ENCODE peak calls at places on chromosome 22, in five cellular contexts. T is effector memory CD4-positive, alpha-beta T cell; X is Peyer's patch; H is right cardiac atrium; G is left ventricle myocardium inferior. S is an unnamed sample.

GRCh38 chr22:44698531-44699421 is 3.2 kb upstream of the PRR5 start:
- DNase-seq in H (peak), G (no peak), X (no peak), T (no peak), S (no peak)

GRCh38 chr22:43172191-43172590 is 14.7 kb downstream of the TTLL12 start:
- DNase-seq in T (no peak), X (no peak), G (no peak), H (peak), S (no peak)

GRCh38 chr22:31818481-31819392 is 64.9 kb downstream of the DEPDC5 start:
- DNase-seq in H (no peak), T (no peak), X (no peak), G (no peak), S (no peak)

GRCh38 chr22:48210812-48211211 is 1448.4 kb downstream of the TBC1D22A start:
- DNase-seq in G (no peak), T (no peak), X (peak), H (no peak), S (no peak)

GRCh38 chr22:42697542-42698013 is 23.1 kb downstream of the A4GALT start:
- DNase-seq in X (peak), G (peak), H (peak), T (no peak), S (no peak)

GRCh38 chr22:21594865-21595452 is 27.4 kb downstream of the UBE2L3 start:
- DNase-seq in H (no peak), T (no peak), G (no peak), X (no peak), S (no peak)

GRCh38 chr22:46002757-46003270 is 25.9 kb upstream of the WNT7B start:
- DNase-seq in H (peak), X (no peak), T (no peak), G (peak), S (no peak)

GRCh38 chr22:46780453-46780852 is 18.0 kb downstream of the TBC1D22A start:
- DNase-seq in G (no peak), H (no peak), X (no peak), T (no peak), S (no peak)

GRCh38 chr22:44352378-44353062 is 39.8 kb upstream of the SHISAL1 start:
- DNase-seq in H (peak), X (no peak), G (no peak), T (no peak), S (no peak)

GRCh38 chr22:44309647-44310046 is 3.1 kb downstream of the SHISAL1 start:
- DNase-seq in H (no peak), X (no peak), T (no peak), G (no peak), S (no peak)

GRCh38 chr22:48750826-48751440 is 1076.7 kb downstream of the BRD1 start:
- DNase-seq in H (no peak), X (no peak), G (no peak), T (no peak), S (no peak)

GRCh38 chr22:43310311-43310710 is 32.9 kb downstream of the SCUBE1 start:
- DNase-seq in T (no peak), G (no peak), H (no peak), X (no peak), S (no peak)

GRCh38 chr22:30434775-30435315 is 9.3 kb downstream of the MTFP1 start:
- DNase-seq in T (no peak), H (no peak), G (no peak), X (no peak), S (no peak)

GRCh38 chr22:49863936-49864335 is 10.3 kb downstream of the ZBED4 start:
- DNase-seq in X (peak), T (no peak), G (no peak), H (peak), S (no peak)

GRCh38 chr22:29204617-29205183 is 996 bp upstream of the EMID1 start:
- DNase-seq in X (no peak), G (no peak), T (no peak), H (no peak), S (no peak)

GRCh38 chr22:49262167-49262566 is 565.5 kb downstream of the BRD1 start:
- DNase-seq in X (peak), T (no peak), G (no peak), H (no peak), S (no peak)

GRCh38 chr22:46220921-46221320 is 29.2 kb downstream of the CDPF1 start:
- DNase-seq in T (no peak), H (no peak), G (no peak), X (no peak), S (no peak)

GRCh38 chr22:45638834-45639746 is 32.5 kb upstream of the ATXN10 start:
- DNase-seq in X (peak), G (peak), T (no peak), H (peak), S (no peak)

GRCh38 chr22:49170053-49170452 is 657.6 kb downstream of the BRD1 start:
- DNase-seq in H (no peak), X (no peak), G (no peak), T (no peak), S (no peak)

GRCh38 chr22:23289851-23290724 is 109.8 kb downstream of the BCR start:
- DNase-seq in H (peak), X (peak), T (peak), G (no peak), S (no peak)

GRCh38 chr22:23394525-23395326 is 185.4 kb downstream of the IGLL1 start:
- DNase-seq in T (no peak), X (no peak), H (no peak), G (no peak), S (no peak)

GRCh38 chr22:19126309-19126666 is 4.1 kb upstream of the DGCR2 start:
- DNase-seq in G (no peak), H (no peak), X (no peak), T (no peak), S (no peak)

GRCh38 chr22:33909075-33909458 is 11.2 kb downstream of the LARGE1 start:
- DNase-seq in H (no peak), G (no peak), X (no peak), T (no peak), S (no peak)
- H3K27ac ChIP-seq in H (peak), G (peak), X (peak), T (no peak), S (no peak)

GRCh38 chr22:36874731-36875130 is 13.9 kb downstream of the NCF4 start:
- DNase-seq in G (no peak), T (no peak), H (no peak), X (no peak), S (no peak)
- H3K27ac ChIP-seq in G (no peak), T (no peak), H (no peak), X (no peak), S (no peak)

GRCh38 chr22:20523118-20523983 is 15.9 kb downstream of the MED15 start:
- DNase-seq in G (no peak), X (no peak), H (no peak), T (no peak), S (no peak)
- H3K27ac ChIP-seq in G (peak), X (no peak), H (peak), T (peak), S (no peak)

DNA sequence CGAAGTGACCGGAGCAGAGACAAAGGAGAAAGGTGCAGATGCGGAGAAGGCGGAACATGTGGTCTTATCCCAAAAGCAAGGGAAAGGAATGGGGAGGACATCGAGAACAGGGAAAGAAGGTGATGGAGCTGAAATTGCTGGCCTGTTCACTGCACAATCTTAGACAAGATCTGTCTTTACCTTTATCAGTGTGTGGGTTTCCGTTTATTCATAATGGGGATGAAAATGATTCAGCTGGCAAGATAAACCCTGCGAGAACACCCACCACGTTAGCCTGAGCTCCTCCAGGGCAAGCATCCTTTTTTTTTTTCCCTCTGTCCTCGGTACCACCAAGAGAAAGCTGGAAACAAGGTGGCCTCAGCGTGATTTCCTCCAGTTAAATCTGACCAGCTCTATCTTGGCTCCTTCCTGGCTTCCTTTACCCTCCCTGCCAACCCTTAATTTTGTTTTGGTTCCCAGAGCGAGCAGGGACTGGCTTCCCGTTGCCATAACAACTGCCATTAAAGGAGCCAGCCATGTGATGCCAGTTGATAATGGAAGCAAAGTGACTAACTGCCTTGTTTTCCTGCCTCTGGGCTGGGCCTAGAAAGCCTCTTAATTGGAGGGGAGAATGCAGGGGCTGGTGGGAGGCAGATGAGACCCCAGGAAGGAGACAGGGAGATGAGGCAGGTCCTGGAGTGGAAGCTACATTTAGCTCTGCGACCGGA is 4.2 kb downstream of the SGSM1 start:
- DNase-seq in T (no peak), G (no peak), H (no peak), X (no peak), S (peak)
- H3K27ac ChIP-seq in T (no peak), G (peak), H (peak), X (no peak), S (peak)

GRCh38 chr22:27959335-27960090 is 40.5 kb upstream of the PITPNB start:
- DNase-seq in H (no peak), T (no peak), X (no peak), G (no peak), S (no peak)

GRCh38 chr22:27961182-27961581 is 42.1 kb upstream of the PITPNB start:
- DNase-seq in H (no peak), T (no peak), G (no peak), X (no peak), S (no peak)

GRCh38 chr22:27965547-27965946 is 46.5 kb upstream of the PITPNB start:
- DNase-seq in T (no peak), X (no peak), G (no peak), H (no peak), S (no peak)

GRCh38 chr22:27962268-27963191 is 43.5 kb upstream of the PITPNB start:
- DNase-seq in X (no peak), G (no peak), T (no peak), H (peak), S (no peak)

GRCh38 chr22:27961680-27962079 is 42.6 kb upstream of the PITPNB start:
- DNase-seq in T (no peak), H (no peak), X (no peak), G (no peak), S (no peak)
- H3K27ac ChIP-seq in T (no peak), H (no peak), X (no peak), G (peak), S (no peak)

DNA sequence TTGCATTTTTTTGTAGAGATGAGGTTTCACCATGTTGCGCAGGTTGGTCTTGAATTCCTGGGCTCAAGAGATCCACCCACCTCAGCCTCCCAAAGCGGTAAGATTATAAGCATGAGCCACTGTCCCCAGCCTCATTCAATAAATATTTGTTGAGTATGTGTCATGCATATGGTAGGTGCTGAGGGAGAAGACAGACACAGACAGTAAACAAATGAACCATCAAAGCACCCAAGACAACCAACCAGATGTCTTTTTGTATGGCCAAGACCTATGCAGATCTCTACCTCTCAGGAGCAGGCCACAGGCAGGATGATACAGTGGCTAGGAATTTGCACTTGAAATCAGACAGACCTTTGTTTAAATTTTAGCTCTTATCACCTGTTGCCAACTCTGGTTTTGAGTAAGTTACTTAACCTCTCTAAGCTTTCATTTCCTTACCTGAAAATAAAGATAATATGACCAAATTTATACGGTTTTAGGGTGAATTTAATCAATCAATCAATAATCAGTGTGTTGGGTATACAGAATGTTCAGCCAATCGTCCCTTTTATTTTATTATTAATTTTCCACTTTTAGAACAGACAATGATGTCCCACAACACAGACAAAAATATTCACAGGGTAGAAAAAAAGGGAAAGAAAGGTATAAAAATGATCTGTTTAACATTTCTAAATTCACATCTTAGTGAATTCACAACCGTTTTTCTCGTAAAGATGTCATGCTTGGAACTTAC is 128.2 kb downstream of the SGSM3 start:
- DNase-seq in X (no peak), T (no peak), G (no peak), H (no peak), S (no peak)
- H3K27ac ChIP-seq in X (peak), T (no peak), G (peak), H (peak), S (no peak)

DNA sequence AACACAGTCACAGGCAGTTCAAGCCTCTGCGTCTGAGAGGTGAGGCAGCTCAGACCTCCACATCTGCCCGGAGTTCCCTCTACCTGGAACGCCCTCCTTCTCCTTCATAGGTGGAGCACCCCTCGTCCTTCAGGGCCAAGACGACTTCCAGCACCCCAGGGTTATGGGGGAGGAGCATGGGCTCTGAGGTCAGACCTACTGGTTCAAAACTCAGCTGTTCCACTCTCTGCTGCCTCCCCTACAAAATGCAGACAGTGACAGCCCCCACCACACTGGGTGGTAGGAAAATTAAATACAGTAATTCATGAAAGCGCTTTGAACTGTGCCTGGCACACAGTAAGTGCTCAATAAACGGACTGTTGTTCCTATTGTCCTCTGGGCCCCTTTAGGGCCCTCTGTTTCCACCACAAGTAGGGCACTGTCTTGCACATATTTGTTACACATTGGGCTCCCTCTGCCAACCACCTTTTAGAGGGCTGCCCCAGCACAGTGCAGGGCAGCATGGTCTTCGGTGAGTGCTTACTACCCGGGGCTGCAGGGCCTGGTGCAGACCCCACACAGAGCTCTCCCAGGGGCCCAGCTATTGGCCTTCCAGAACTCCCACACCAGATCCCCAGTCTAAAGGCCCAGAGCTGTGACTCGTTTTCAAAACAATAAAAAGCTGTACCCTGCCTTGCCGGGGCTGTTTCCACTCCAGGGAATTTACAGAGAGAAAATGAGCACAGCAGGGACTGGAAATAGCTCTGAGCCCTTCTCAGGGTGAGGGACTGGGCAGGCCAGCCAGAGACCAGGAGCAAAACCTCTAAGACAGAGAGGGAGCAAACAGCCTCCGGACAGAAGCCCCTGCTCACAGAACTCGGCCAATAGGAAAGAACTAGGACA is 2.5 kb downstream of the TMEM184B start:
- DNase-seq in T (no peak), H (no peak), X (no peak), G (no peak), S (no peak)
- H3K27ac ChIP-seq in T (no peak), H (peak), X (peak), G (peak), S (peak)

GRCh38 chr22:37374571-37374970 is 52.7 kb downstream of the ELFN2 start:
- DNase-seq in X (no peak), T (no peak), G (no peak), H (no peak), S (no peak)

GRCh38 chr22:37379085-37379484 is 48.2 kb downstream of the ELFN2 start:
- DNase-seq in X (no peak), G (no peak), T (no peak), H (no peak), S (no peak)

GRCh38 chr22:37378642-37379058 is 48.6 kb downstream of the ELFN2 start:
- DNase-seq in X (no peak), G (no peak), T (no peak), H (no peak), S (no peak)

GRCh38 chr22:37379716-37380115 is 47.6 kb downstream of the ELFN2 start:
- DNase-seq in H (no peak), G (no peak), X (no peak), T (no peak), S (no peak)

DNA sequence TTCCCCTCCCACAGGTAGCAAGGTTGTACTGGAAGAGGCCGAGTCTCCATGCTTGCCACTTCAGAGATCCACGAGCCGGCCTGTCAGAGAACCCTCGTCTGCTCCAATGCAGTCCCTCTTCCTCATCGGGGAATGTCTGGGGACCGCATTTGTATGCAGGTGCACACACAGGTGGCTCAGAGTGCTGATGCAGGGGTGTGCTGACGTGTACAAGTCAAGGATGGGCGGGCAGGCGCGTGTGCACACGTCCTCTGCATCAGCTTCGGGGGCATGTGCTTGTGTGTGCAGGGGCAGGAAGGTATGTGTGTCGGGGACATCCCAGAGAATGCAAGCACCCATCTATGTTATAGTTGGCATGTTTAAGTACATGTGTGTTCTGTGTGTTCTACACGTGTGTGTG is 49.4 kb downstream of the ELFN2 start:
- DNase-seq in G (no peak), X (no peak), H (no peak), T (no peak), S (peak)
- H3K27ac ChIP-seq in G (no peak), X (no peak), H (no peak), T (no peak), S (no peak)

GRCh38 chr22:41052661-41053490 is 39.5 kb upstream of the EP300 start:
- DNase-seq in H (no peak), G (no peak), X (no peak), T (no peak), S (no peak)

GRCh38 chr22:41062146-41062545 is 30.2 kb upstream of the EP300 start:
- DNase-seq in G (no peak), T (no peak), X (no peak), H (no peak), S (no peak)

DNA sequence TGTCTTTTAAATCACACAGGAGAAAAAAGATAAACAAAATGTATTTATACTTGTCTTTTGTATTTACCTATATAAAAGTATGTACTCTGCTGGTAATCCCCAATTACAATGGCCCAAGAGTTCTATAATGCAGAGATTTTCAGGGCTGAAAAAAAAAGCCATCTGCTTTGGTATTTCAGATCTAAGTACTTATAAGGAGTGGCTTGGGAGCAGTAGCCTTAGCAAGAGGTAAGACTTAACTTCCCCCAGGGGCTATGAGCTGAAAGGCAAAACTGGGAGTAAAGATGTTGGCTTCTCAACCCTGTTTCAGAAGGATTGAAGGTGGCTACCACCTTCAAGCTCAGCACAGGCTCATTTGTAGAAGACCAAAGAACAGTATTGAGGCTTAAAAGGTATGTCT is 35.3 kb upstream of the EP300 start:
- DNase-seq in G (no peak), T (no peak), H (no peak), X (no peak), S (no peak)
- H3K27ac ChIP-seq in G (no peak), T (no peak), H (no peak), X (no peak), S (no peak)